ENCODE peak calls at places on chromosomes 2 and 18, in nine cellular contexts. One of them, this sample, is unnamed.

GRCh38 chr2:18266188-18266587 is 294.3 kb downstream of the RDH14 start:
- DNase-seq in PC-3: no peak
- DNase-seq in cardiac muscle cell: no peak
- DNase-seq in OCI-LY7: no peak
- DNase-seq in adipocyte: no peak
- DNase-seq in suprapubic skin: no peak
- DNase-seq in fibroblast of lung: no peak
- DNase-seq in psoas muscle: no peak
- DNase-seq in right lobe of liver: no peak
- DNase-seq in this sample: no peak

GRCh38 chr2:238104071-238104511 is 4.0 kb downstream of the ESPNL start:
- DNase-seq in right lobe of liver: no peak
- DNase-seq in PC-3: no peak
- DNase-seq in OCI-LY7: no peak
- DNase-seq in cardiac muscle cell: no peak
- DNase-seq in fibroblast of lung: no peak
- DNase-seq in adipocyte: no peak
- DNase-seq in suprapubic skin: no peak
- DNase-seq in psoas muscle: no peak
- DNase-seq in this sample: no peak

GRCh38 chr2:219552382-219553167 is 8.7 kb downstream of the TMEM198 start:
- DNase-seq in suprapubic skin: peak; percentile 91
- DNase-seq in right lobe of liver: peak; percentile 90
- DNase-seq in OCI-LY7: peak; percentile 76
- DNase-seq in PC-3: peak; percentile 83
- DNase-seq in fibroblast of lung: peak; percentile 73
- DNase-seq in cardiac muscle cell: peak; percentile 94
- DNase-seq in adipocyte: peak; percentile 93
- DNase-seq in psoas muscle: peak; percentile 86
- DNase-seq in this sample: peak; percentile 79

GRCh38 chr18:58158008-58158407 is 114.0 kb downstream of the NEDD4L start:
- DNase-seq in suprapubic skin: no peak
- DNase-seq in fibroblast of lung: no peak
- DNase-seq in right lobe of liver: no peak
- DNase-seq in cardiac muscle cell: no peak
- DNase-seq in psoas muscle: no peak
- DNase-seq in OCI-LY7: no peak
- DNase-seq in adipocyte: no peak
- DNase-seq in PC-3: no peak
- DNase-seq in this sample: no peak

GRCh38 chr2:157572725-157573124 is 55.9 kb downstream of the ACVR1C start:
- DNase-seq in adipocyte: no peak
- DNase-seq in OCI-LY7: peak; percentile 70
- DNase-seq in PC-3: peak; percentile 43
- DNase-seq in suprapubic skin: no peak
- DNase-seq in psoas muscle: no peak
- DNase-seq in right lobe of liver: no peak
- DNase-seq in cardiac muscle cell: peak; percentile 3
- DNase-seq in fibroblast of lung: no peak
- DNase-seq in this sample: no peak

GRCh38 chr18:671405-671804 is 14.0 kb downstream of the TYMS start:
- DNase-seq in psoas muscle: no peak
- DNase-seq in PC-3: no peak
- DNase-seq in suprapubic skin: no peak
- DNase-seq in right lobe of liver: no peak
- DNase-seq in OCI-LY7: no peak
- DNase-seq in fibroblast of lung: no peak
- DNase-seq in adipocyte: no peak
- DNase-seq in cardiac muscle cell: no peak
- DNase-seq in this sample: no peak

GRCh38 chr2:34096552-34097171 is 497.6 kb upstream of the FAM98A start:
- DNase-seq in psoas muscle: no peak
- DNase-seq in cardiac muscle cell: peak; percentile 89
- DNase-seq in suprapubic skin: no peak
- DNase-seq in adipocyte: peak; percentile 89
- DNase-seq in fibroblast of lung: peak; percentile 77
- DNase-seq in right lobe of liver: no peak
- DNase-seq in OCI-LY7: peak; percentile 64
- DNase-seq in PC-3: peak; percentile 84
- DNase-seq in this sample: peak; percentile 2

GRCh38 chr2:51218057-51218456 is 186.1 kb upstream of the NRXN1 start:
- DNase-seq in psoas muscle: no peak
- DNase-seq in right lobe of liver: no peak
- DNase-seq in cardiac muscle cell: no peak
- DNase-seq in suprapubic skin: no peak
- DNase-seq in adipocyte: no peak
- DNase-seq in fibroblast of lung: no peak
- DNase-seq in OCI-LY7: no peak
- DNase-seq in PC-3: peak; percentile 10
- DNase-seq in this sample: no peak

GRCh38 chr2:149492923-149493322 is 94.7 kb downstream of the MMADHC start:
- DNase-seq in fibroblast of lung: no peak
- DNase-seq in adipocyte: no peak
- DNase-seq in suprapubic skin: no peak
- DNase-seq in PC-3: no peak
- DNase-seq in OCI-LY7: no peak
- DNase-seq in right lobe of liver: no peak
- DNase-seq in cardiac muscle cell: no peak
- DNase-seq in psoas muscle: no peak
- DNase-seq in this sample: no peak

GRCh38 chr18:37565985-37566478 is 434 bp upstream of the CELF4 start:
- DNase-seq in OCI-LY7: no peak
- DNase-seq in adipocyte: peak; percentile 78
- DNase-seq in PC-3: no peak
- DNase-seq in right lobe of liver: no peak
- DNase-seq in suprapubic skin: no peak
- DNase-seq in cardiac muscle cell: peak; percentile 85
- DNase-seq in fibroblast of lung: peak; percentile 45
- DNase-seq in psoas muscle: peak; percentile 54
- DNase-seq in this sample: peak; percentile 46

GRCh38 chr2:238284802-238285515 is 3.5 kb downstream of the PER2 start:
- DNase-seq in cardiac muscle cell: no peak
- DNase-seq in PC-3: no peak
- DNase-seq in psoas muscle: no peak
- DNase-seq in right lobe of liver: peak; percentile 69
- DNase-seq in adipocyte: no peak
- DNase-seq in suprapubic skin: no peak
- DNase-seq in OCI-LY7: no peak
- DNase-seq in fibroblast of lung: no peak
- DNase-seq in this sample: no peak

GRCh38 chr2:13141315-13141714 is 424.6 kb downstream of the TRIB2 start:
- DNase-seq in psoas muscle: no peak
- DNase-seq in adipocyte: no peak
- DNase-seq in suprapubic skin: no peak
- DNase-seq in right lobe of liver: no peak
- DNase-seq in fibroblast of lung: no peak
- DNase-seq in OCI-LY7: no peak
- DNase-seq in cardiac muscle cell: no peak
- DNase-seq in PC-3: no peak
- DNase-seq in this sample: no peak

GRCh38 chr2:44362207-44363015 is 664 bp downstream of the CAMKMT start:
- DNase-seq in PC-3: peak; percentile 52
- DNase-seq in psoas muscle: peak; percentile 19
- DNase-seq in adipocyte: peak; percentile 80
- DNase-seq in fibroblast of lung: peak; percentile 54
- DNase-seq in OCI-LY7: peak; percentile 59
- DNase-seq in cardiac muscle cell: peak; percentile 64
- DNase-seq in suprapubic skin: no peak
- DNase-seq in right lobe of liver: peak; percentile 61
- DNase-seq in this sample: peak; percentile 54

GRCh38 chr2:31945572-31945935 is 65.3 kb downstream of the MEMO1 start:
- DNase-seq in fibroblast of lung: no peak
- DNase-seq in PC-3: peak; percentile 30
- DNase-seq in adipocyte: no peak
- DNase-seq in suprapubic skin: no peak
- DNase-seq in OCI-LY7: no peak
- DNase-seq in cardiac muscle cell: no peak
- DNase-seq in right lobe of liver: no peak
- DNase-seq in psoas muscle: no peak
- DNase-seq in this sample: peak; percentile 27

DNA sequence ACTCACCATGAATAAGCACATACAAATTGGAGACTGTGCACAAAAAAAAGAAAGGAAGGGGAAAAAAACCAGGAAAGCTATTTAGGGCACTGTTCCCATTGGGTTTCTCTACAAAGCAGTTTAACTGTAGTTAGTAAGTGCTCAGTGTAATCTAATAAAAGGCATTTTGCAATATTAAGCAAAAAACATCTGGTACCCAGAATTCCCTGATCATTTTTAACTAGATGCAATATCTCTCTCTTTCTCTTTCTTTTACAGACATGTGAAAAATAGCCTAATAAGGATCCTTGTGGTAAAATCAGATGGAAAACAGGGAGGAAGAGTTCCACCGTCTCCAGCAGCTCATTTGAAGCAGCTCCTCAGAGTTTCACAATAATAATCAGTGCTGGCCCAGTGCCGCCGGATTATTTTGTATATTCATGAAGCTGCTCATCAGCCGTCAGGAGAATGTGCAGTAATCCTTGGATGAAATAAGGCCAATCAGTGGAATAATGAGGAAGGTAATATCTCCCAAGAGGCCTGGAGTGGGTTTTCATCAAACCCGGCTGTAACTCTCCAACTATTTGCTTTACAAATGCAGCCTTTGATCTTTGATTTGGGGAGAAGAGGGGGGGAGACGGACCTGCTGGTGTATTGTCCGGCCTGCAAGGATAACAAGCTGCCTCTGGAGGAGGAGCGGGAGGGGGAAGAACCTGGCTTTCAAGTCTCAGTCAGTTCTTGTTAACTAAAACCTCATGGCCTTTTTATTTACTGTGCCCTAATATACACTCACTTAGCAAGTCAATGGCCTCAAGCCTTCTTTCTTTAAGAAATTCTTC is 227.6 kb upstream of the SMIM21 start:
- DNase-seq in psoas muscle: no peak
- DNase-seq in suprapubic skin: no peak
- DNase-seq in cardiac muscle cell: no peak
- DNase-seq in adipocyte: no peak
- DNase-seq in OCI-LY7: no peak
- DNase-seq in PC-3: no peak
- DNase-seq in right lobe of liver: no peak
- DNase-seq in fibroblast of lung: peak; percentile 3
- DNase-seq in this sample: no peak
- H3K4me3 ChIP-seq in psoas muscle: no peak overlapping the region
- H3K4me3 ChIP-seq in suprapubic skin: no peak overlapping the region
- H3K4me3 ChIP-seq in cardiac muscle cell: no peak overlapping the region
- H3K4me3 ChIP-seq in adipocyte: peak overlapping the region; percentile 6
- H3K4me3 ChIP-seq in OCI-LY7: no peak overlapping the region
- H3K4me3 ChIP-seq in PC-3: no peak overlapping the region
- H3K4me3 ChIP-seq in right lobe of liver: no peak overlapping the region
- H3K4me3 ChIP-seq in fibroblast of lung: no peak overlapping the region
- H3K4me3 ChIP-seq in this sample: no peak overlapping the region

DNA sequence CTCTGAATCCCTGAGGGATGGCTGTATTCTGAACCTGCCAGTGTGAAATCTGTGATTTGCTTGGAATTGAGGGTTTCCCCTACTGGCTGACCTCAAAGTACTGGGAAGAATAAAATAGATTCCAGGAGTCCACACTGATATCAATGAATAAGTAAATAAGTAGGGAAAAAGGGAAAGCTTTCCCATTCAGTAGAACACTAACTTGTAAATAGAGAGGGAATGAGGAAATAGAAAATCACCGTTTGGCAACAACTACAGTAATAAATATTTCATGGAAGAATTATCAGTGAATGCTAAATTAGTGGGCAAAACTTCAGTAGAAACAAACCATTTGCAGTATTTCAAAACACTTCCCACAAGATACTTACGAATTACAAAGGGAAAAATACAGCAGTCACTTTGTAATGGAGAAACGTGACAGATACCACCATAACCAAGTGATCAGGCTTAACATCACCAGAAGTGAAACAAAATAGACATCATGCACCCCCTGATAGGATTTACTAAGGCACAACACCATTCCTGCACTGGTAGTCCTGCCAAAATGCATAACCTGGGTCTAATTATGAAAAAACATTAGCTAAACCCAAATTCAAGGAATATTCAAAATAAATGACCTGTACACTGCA is 88.5 kb downstream of the ICA1L start:
- DNase-seq in cardiac muscle cell: no peak
- DNase-seq in psoas muscle: no peak
- DNase-seq in suprapubic skin: no peak
- DNase-seq in fibroblast of lung: no peak
- DNase-seq in PC-3: no peak
- DNase-seq in right lobe of liver: no peak
- DNase-seq in OCI-LY7: no peak
- DNase-seq in adipocyte: no peak
- DNase-seq in this sample: no peak
- H3K36me3 ChIP-seq in cardiac muscle cell: peaks cover 16% of the 10 kb centered on the region
- H3K36me3 ChIP-seq in psoas muscle: peaks cover 35% of the 10 kb centered on the region
- H3K36me3 ChIP-seq in suprapubic skin: peaks cover 19% of the 10 kb centered on the region
- H3K36me3 ChIP-seq in fibroblast of lung: no peaks in the 10 kb centered on the region
- H3K36me3 ChIP-seq in PC-3: no peaks in the 10 kb centered on the region
- H3K36me3 ChIP-seq in right lobe of liver: no peaks in the 10 kb centered on the region
- H3K36me3 ChIP-seq in OCI-LY7: peaks cover 4% of the 10 kb centered on the region
- H3K36me3 ChIP-seq in adipocyte: peaks cover 5% of the 10 kb centered on the region
- H3K36me3 ChIP-seq in this sample: no peaks in the 10 kb centered on the region

GRCh38 chr18:2572144-2572682 is 856 bp downstream of the NDC80 start:
- DNase-seq in suprapubic skin: no peak
- DNase-seq in fibroblast of lung: no peak
- DNase-seq in PC-3: peak; percentile 16
- DNase-seq in right lobe of liver: no peak
- DNase-seq in psoas muscle: no peak
- DNase-seq in OCI-LY7: peak; percentile 29
- DNase-seq in cardiac muscle cell: no peak
- DNase-seq in adipocyte: peak; percentile 5
- DNase-seq in this sample: no peak

GRCh38 chr18:2570772-2571199 is 519 bp downstream of the METTL4 start:
- DNase-seq in adipocyte: peak; percentile 85
- DNase-seq in OCI-LY7: peak; percentile 78
- DNase-seq in cardiac muscle cell: peak; percentile 83
- DNase-seq in fibroblast of lung: peak; percentile 78
- DNase-seq in PC-3: peak; percentile 61
- DNase-seq in right lobe of liver: peak; percentile 79
- DNase-seq in psoas muscle: peak; percentile 71
- DNase-seq in suprapubic skin: peak; percentile 82
- DNase-seq in this sample: peak; percentile 66

GRCh38 chr18:2571200-2572143 is at the start of the genes METTL4 and NDC80:
- DNase-seq in fibroblast of lung: peak; percentile 90
- DNase-seq in PC-3: peak; percentile 94
- DNase-seq in adipocyte: peak; percentile 94
- DNase-seq in cardiac muscle cell: peak; percentile 90
- DNase-seq in OCI-LY7: peak; percentile 94
- DNase-seq in right lobe of liver: peak; percentile 87
- DNase-seq in suprapubic skin: peak; percentile 86
- DNase-seq in psoas muscle: peak; percentile 83
- DNase-seq in this sample: peak; percentile 86

GRCh38 chr18:2573408-2573807 is 2.1 kb downstream of the NDC80 start:
- DNase-seq in cardiac muscle cell: no peak
- DNase-seq in suprapubic skin: no peak
- DNase-seq in adipocyte: no peak
- DNase-seq in right lobe of liver: no peak
- DNase-seq in OCI-LY7: no peak
- DNase-seq in fibroblast of lung: no peak
- DNase-seq in PC-3: no peak
- DNase-seq in psoas muscle: no peak
- DNase-seq in this sample: no peak

GRCh38 chr18:2572892-2573291 is 1.5 kb downstream of the NDC80 start:
- DNase-seq in fibroblast of lung: peak; percentile 26
- DNase-seq in OCI-LY7: no peak
- DNase-seq in suprapubic skin: no peak
- DNase-seq in cardiac muscle cell: peak; percentile 3
- DNase-seq in right lobe of liver: no peak
- DNase-seq in PC-3: no peak
- DNase-seq in adipocyte: peak; percentile 38
- DNase-seq in psoas muscle: no peak
- DNase-seq in this sample: no peak
- H3K4me3 ChIP-seq in fibroblast of lung: peak overlapping the region; percentile 50
- H3K4me3 ChIP-seq in OCI-LY7: peak overlapping the region; percentile 84
- H3K4me3 ChIP-seq in suprapubic skin: no peak overlapping the region
- H3K4me3 ChIP-seq in cardiac muscle cell: peak overlapping the region; percentile 99
- H3K4me3 ChIP-seq in right lobe of liver: no peak overlapping the region
- H3K4me3 ChIP-seq in PC-3: peak overlapping the region; percentile 97
- H3K4me3 ChIP-seq in adipocyte: peak overlapping the region; percentile 99
- H3K4me3 ChIP-seq in psoas muscle: no peak overlapping the region
- H3K4me3 ChIP-seq in this sample: peak overlapping the region; percentile 86

GRCh38 chr18:23541349-23542093 is 38.2 kb downstream of the RMC1 start:
- DNase-seq in psoas muscle: no peak
- DNase-seq in fibroblast of lung: no peak
- DNase-seq in OCI-LY7: no peak
- DNase-seq in PC-3: no peak
- DNase-seq in right lobe of liver: no peak
- DNase-seq in cardiac muscle cell: peak; percentile 22
- DNase-seq in suprapubic skin: no peak
- DNase-seq in adipocyte: no peak
- DNase-seq in this sample: no peak
- H3K36me3 ChIP-seq in psoas muscle: peaks cover 99% of the 10 kb centered on the region
- H3K36me3 ChIP-seq in fibroblast of lung: peaks cover 8% of the 10 kb centered on the region
- H3K36me3 ChIP-seq in OCI-LY7: peaks cover 95% of the 10 kb centered on the region
- H3K36me3 ChIP-seq in PC-3: peaks cover 81% of the 10 kb centered on the region
- H3K36me3 ChIP-seq in right lobe of liver: peaks cover 70% of the 10 kb centered on the region
- H3K36me3 ChIP-seq in cardiac muscle cell: peaks cover 28% of the 10 kb centered on the region
- H3K36me3 ChIP-seq in suprapubic skin: peaks cover 93% of the 10 kb centered on the region
- H3K36me3 ChIP-seq in adipocyte: peaks cover 96% of the 10 kb centered on the region
- H3K36me3 ChIP-seq in this sample: peaks cover 24% of the 10 kb centered on the region

This sample was measured in MG63.